ENCODE peak calls at places on chromosome 10, in four cellular contexts. One of them, this sample, is unnamed.

GRCh38 chr10:31133628-31134302 is 102.1 kb upstream of the ZNF438 start:
- DNase-seq in GM12878: peak
- DNase-seq in SK-N-SH: peak
- DNase-seq in K562: peak
- DNase-seq in this sample: peak

GRCh38 chr10:70678250-70678635 is 5.9 kb downstream of the ADAMTS14 start:
- DNase-seq in GM12878: no peak
- DNase-seq in K562: no peak
- DNase-seq in SK-N-SH: no peak
- DNase-seq in this sample: no peak

GRCh38 chr10:63286340-63286739 is 153.2 kb downstream of the NRBF2 start:
- DNase-seq in K562: no peak
- DNase-seq in SK-N-SH: no peak
- DNase-seq in GM12878: no peak
- DNase-seq in this sample: no peak

GRCh38 chr10:93189959-93190358 is 116.3 kb downstream of the CYP26A1 start:
- DNase-seq in SK-N-SH: no peak
- DNase-seq in K562: no peak
- DNase-seq in GM12878: no peak
- DNase-seq in this sample: no peak

GRCh38 chr10:121245799-121246198 is 352.4 kb downstream of the FGFR2 start:
- DNase-seq in GM12878: no peak
- DNase-seq in SK-N-SH: no peak
- DNase-seq in K562: no peak
- DNase-seq in this sample: no peak

GRCh38 chr10:112765717-112766235 is 184.3 kb upstream of the TCF7L2 start:
- DNase-seq in SK-N-SH: no peak
- DNase-seq in GM12878: no peak
- DNase-seq in K562: no peak
- DNase-seq in this sample: no peak

GRCh38 chr10:84334806-84335205 is 6.4 kb downstream of the CCSER2 start:
- DNase-seq in SK-N-SH: no peak
- DNase-seq in GM12878: no peak
- DNase-seq in K562: no peak
- DNase-seq in this sample: no peak

GRCh38 chr10:1643911-1644810 is 93.2 kb downstream of the ADARB2 start:
- DNase-seq in GM12878: no peak
- DNase-seq in K562: no peak
- DNase-seq in SK-N-SH: no peak
- DNase-seq in this sample: no peak

GRCh38 chr10:42812028-42812427 is 29.4 kb downstream of the BMS1 start:
- DNase-seq in K562: no peak
- DNase-seq in SK-N-SH: no peak
- DNase-seq in GM12878: no peak
- DNase-seq in this sample: no peak

GRCh38 chr10:15579605-15580004 is 140.1 kb downstream of the ITGA8 start:
- DNase-seq in K562: no peak
- DNase-seq in SK-N-SH: no peak
- DNase-seq in GM12878: no peak
- DNase-seq in this sample: no peak

GRCh38 chr10:57948796-57949195 is 318.9 kb downstream of the IPMK start:
- DNase-seq in SK-N-SH: no peak
- DNase-seq in K562: no peak
- DNase-seq in GM12878: no peak
- DNase-seq in this sample: no peak

GRCh38 chr10:83625831-83626360 is 513.4 kb upstream of the GHITM start:
- DNase-seq in SK-N-SH: peak
- DNase-seq in GM12878: no peak
- DNase-seq in K562: no peak
- DNase-seq in this sample: no peak

GRCh38 chr10:130560079-130560478 is 423.9 kb downstream of the GLRX3 start:
- DNase-seq in SK-N-SH: no peak
- DNase-seq in GM12878: no peak
- DNase-seq in K562: no peak
- DNase-seq in this sample: no peak

GRCh38 chr10:66627156-66627555 is 298.7 kb upstream of the LRRTM3 start:
- DNase-seq in GM12878: no peak
- DNase-seq in K562: peak
- DNase-seq in SK-N-SH: peak
- DNase-seq in this sample: peak

GRCh38 chr10:58836991-58837390 is 324.3 kb downstream of the BICC1 start:
- DNase-seq in K562: no peak
- DNase-seq in GM12878: no peak
- DNase-seq in SK-N-SH: no peak
- DNase-seq in this sample: no peak

GRCh38 chr10:51472154-51472553 is 227.2 kb downstream of the CSTF2T start:
- DNase-seq in SK-N-SH: no peak
- DNase-seq in GM12878: no peak
- DNase-seq in K562: no peak
- DNase-seq in this sample: no peak

GRCh38 chr10:133276435-133277201 is at the start of gene ADAM8:
- DNase-seq in GM12878: no peak
- DNase-seq in SK-N-SH: peak
- DNase-seq in K562: peak
- DNase-seq in this sample: peak

GRCh38 chr10:3898821-3899220 is 113.8 kb upstream of the KLF6 start:
- DNase-seq in K562: no peak
- DNase-seq in SK-N-SH: no peak
- DNase-seq in GM12878: no peak
- DNase-seq in this sample: no peak
- TF ChIP-seq USF1 in K562: no peak
- TF ChIP-seq USF1 in SK-N-SH: peak
- TF ChIP-seq USF1 in GM12878: no peak
- TF ChIP-seq USF1 in this sample: no peak

GRCh38 chr10:114043532-114044250 is at the start of gene ADRB1:
- DNase-seq in SK-N-SH: peak
- DNase-seq in K562: peak
- DNase-seq in GM12878: peak
- DNase-seq in this sample: peak

GRCh38 chr10:114044251-114045070 is 795 bp downstream of the ADRB1 start:
- DNase-seq in K562: no peak
- DNase-seq in SK-N-SH: peak
- DNase-seq in GM12878: no peak
- DNase-seq in this sample: peak

GRCh38 chr10:114042895-114043531 is 653 bp upstream of the ADRB1 start:
- DNase-seq in SK-N-SH: peak
- DNase-seq in GM12878: no peak
- DNase-seq in K562: no peak
- DNase-seq in this sample: peak

GRCh38 chr10:114045738-114046458 is 2.2 kb downstream of the ADRB1 start:
- DNase-seq in GM12878: no peak
- DNase-seq in K562: no peak
- DNase-seq in SK-N-SH: no peak
- DNase-seq in this sample: no peak

DNA sequence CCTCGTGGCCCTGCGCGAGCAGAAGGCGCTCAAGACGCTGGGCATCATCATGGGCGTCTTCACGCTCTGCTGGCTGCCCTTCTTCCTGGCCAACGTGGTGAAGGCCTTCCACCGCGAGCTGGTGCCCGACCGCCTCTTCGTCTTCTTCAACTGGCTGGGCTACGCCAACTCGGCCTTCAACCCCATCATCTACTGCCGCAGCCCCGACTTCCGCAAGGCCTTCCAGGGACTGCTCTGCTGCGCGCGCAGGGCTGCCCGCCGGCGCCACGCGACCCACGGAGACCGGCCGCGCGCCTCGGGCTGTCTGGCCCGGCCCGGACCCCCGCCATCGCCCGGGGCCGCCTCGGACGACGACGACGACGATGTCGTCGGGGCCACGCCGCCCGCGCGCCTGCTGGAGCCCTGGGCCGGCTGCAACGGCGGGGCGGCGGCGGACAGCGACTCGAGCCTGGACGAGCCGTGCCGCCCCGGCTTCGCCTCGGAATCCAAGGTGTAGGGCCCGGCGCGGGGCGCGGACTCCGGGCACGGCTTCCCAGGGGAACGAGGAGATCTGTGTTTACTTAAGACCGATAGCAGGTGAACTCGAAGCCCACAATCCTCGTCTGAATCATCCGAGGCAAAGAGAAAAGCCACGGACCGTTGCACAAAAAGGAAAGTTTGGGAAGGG is 1.5 kb downstream of the ADRB1 start:
- DNase-seq in K562: no peak
- DNase-seq in GM12878: no peak
- DNase-seq in SK-N-SH: peak
- DNase-seq in this sample: peak
- TF ChIP-seq USF1 in K562: no peak
- TF ChIP-seq USF1 in GM12878: no peak
- TF ChIP-seq USF1 in SK-N-SH: no peak
- TF ChIP-seq USF1 in this sample: no peak

DNA sequence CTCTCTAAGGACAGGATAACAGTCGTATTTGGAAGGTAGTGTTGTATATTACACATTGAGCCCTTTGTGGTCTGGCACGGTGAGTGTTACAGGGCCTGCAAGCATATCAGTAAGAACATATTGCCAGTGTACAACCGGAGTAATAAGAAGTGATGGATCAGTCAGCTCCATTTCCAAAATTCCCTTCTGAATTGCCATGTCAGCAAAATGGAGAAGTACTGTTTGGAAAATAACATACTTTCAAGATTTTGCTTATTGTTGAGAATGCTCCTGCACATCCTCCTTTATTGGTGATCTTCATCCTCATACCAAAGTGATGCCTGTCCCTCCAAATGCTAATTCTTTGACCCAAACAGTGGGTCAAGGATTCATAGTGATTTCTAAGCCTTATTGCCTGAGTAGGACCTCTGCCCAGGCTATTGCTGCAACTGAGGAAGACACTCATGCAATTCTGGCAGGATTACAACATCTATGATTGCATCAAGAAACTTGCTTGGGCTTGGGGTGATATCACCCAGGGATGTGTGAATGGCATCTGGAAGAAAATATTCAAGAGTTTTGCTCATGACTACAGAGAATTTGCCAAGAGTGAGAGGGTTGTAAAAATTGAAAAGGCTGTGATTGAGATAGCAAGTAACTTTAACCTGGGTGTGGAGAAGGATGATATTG is 452.1 kb upstream of the SORCS1 start:
- DNase-seq in K562: no peak
- DNase-seq in GM12878: no peak
- DNase-seq in SK-N-SH: no peak
- DNase-seq in this sample: no peak
- TF ChIP-seq USF1 in K562: no peak
- TF ChIP-seq USF1 in GM12878: no peak
- TF ChIP-seq USF1 in SK-N-SH: no peak
- TF ChIP-seq USF1 in this sample: no peak

GRCh38 chr10:102813734-102814455 is 23.3 kb downstream of the CYP17A1 start:
- DNase-seq in K562: peak
- DNase-seq in GM12878: no peak
- DNase-seq in SK-N-SH: no peak
- DNase-seq in this sample: no peak

GRCh38 chr10:102817175-102817574 is 20.0 kb downstream of the CYP17A1 start:
- DNase-seq in GM12878: no peak
- DNase-seq in SK-N-SH: no peak
- DNase-seq in K562: no peak
- DNase-seq in this sample: no peak

GRCh38 chr10:102814456-102814871 is 22.7 kb downstream of the CYP17A1 start:
- DNase-seq in SK-N-SH: no peak
- DNase-seq in GM12878: no peak
- DNase-seq in K562: peak
- DNase-seq in this sample: no peak

GRCh38 chr10:102814873-102815661 is 22.1 kb downstream of the CYP17A1 start:
- DNase-seq in SK-N-SH: peak
- DNase-seq in GM12878: no peak
- DNase-seq in K562: peak
- DNase-seq in this sample: no peak

DNA sequence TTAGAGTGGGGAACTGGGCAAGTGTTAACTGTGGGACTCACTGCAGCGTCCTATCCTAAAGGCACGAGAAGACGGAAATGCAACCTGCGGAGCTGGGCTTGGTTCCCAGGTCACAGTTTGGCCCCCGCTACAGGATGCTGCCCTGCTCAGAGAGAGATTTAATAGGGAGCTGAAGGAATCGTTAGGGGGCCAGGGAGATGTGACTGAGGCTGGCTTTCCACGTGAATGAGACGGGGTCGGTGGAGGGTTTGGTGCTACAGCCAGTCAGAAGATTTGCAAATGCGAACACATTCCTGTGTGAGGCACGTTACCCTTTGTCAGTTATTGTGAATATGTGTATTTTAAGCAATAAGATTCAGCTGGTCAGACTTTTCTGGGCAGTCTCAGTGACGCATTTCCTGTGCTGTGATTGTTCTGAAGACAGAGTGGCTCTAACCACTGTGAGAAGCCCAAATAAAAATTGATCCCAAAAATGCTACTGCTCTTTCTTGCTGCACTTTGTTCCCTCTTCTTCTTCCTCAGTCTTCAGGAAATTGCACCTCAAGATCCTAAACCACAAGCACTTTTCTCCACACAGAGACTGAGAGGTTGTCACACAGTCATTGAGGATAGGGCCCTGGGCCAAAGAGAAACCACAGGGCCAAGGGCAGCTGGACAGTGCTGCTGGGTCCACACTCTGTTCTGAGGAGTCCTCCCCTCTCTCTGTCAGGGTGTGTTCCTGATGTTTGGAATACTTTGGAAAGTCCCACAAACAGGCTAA is 21.2 kb downstream of the CYP17A1 start:
- DNase-seq in K562: no peak
- DNase-seq in SK-N-SH: no peak
- DNase-seq in GM12878: no peak
- DNase-seq in this sample: no peak
- TF ChIP-seq USF1 in K562: no peak
- TF ChIP-seq USF1 in SK-N-SH: no peak
- TF ChIP-seq USF1 in GM12878: no peak
- TF ChIP-seq USF1 in this sample: no peak

DNA sequence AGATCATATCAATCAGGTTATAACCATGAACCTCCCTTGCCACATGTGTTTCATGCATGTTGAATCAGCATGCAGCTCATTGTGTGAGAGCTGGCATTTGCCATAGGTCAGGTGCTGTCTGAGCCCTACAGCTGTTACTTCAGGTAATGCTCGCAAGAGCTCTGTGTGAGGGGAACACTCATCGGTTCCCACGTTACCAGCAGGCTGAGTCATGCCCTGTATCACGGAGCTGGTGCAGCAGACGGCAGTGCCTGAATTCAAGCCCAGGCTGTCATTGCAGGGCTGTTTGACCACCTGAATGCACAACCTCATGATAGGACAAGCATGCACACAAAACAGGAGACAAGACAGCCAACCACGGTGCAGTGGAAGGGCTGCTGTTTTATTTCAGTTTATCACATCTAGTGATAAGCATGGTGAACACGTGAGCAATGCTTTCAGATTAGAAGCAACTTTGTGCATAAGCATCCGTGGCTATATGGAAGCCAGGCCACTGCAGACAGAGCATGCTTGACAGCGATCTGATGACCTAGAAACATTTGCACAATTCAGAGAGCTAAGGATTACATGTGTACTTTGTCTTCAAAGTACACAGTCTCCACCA is 56.4 kb upstream of the PFKP start:
- DNase-seq in GM12878: no peak
- DNase-seq in SK-N-SH: peak
- DNase-seq in K562: no peak
- DNase-seq in this sample: no peak
- TF ChIP-seq USF1 in GM12878: no peak
- TF ChIP-seq USF1 in SK-N-SH: no peak
- TF ChIP-seq USF1 in K562: no peak
- TF ChIP-seq USF1 in this sample: no peak